ENCODE peak calls at places on chromosomes 4 and X, in four cellular contexts. X is stomach, W is sigmoid colon, T is breast epithelium. F is an unnamed sample.

GRCh38 chrX:144732588-144732987 is 514.7 kb upstream of the SPANXN1 start:
- DNase-seq in X (no peak), W (no peak), T (no peak), F (no peak)

GRCh38 chr4:150814873-150815272 is 200.2 kb downstream of the LRBA start:
- DNase-seq in X (no peak), W (no peak), T (no peak), F (no peak)

GRCh38 chr4:156413411-156413985 is 459.8 kb upstream of the CTSO start:
- DNase-seq in X (no peak), W (no peak), T (no peak), F (no peak)

GRCh38 chrX:140701480-140701879 is 8.1 kb upstream of the LINC00632 start:
- DNase-seq in X (no peak), W (no peak), T (no peak), F (no peak)

GRCh38 chr4:157045507-157046127 is 30.3 kb upstream of the GLRB start:
- DNase-seq in X (no peak), W (peak; percentile 66), T (no peak), F (peak; percentile 71)

GRCh38 chr4:46503739-46504138 is 113.8 kb upstream of the GABRA2 start:
- DNase-seq in X (no peak), W (no peak), T (no peak), F (no peak)

GRCh38 chrX:130186645-130187044 is 14.9 kb downstream of the RAB33A start:
- DNase-seq in X (no peak), W (peak; percentile 63), T (no peak), F (no peak)

GRCh38 chr4:100049872-100050271 is 99.8 kb upstream of the H2AZ1 start:
- DNase-seq in X (no peak), W (no peak), T (no peak), F (no peak)

GRCh38 chrX:46547857-46548256 is 2.6 kb upstream of the ZNF674 start:
- DNase-seq in X (no peak), W (no peak), T (no peak), F (peak; percentile 66)

GRCh38 chr4:39472396-39472795 is 13.5 kb downstream of the LIAS start:
- DNase-seq in X (no peak), W (no peak), T (no peak), F (no peak)

GRCh38 chrX:11562570-11562969 is 103.2 kb downstream of the ARHGAP6 start:
- DNase-seq in X (no peak), W (no peak), T (no peak), F (no peak)

GRCh38 chrX:11566814-11567213 is 98.9 kb downstream of the ARHGAP6 start:
- DNase-seq in X (no peak), W (no peak), T (no peak), F (no peak)

GRCh38 chrX:11564546-11564945 is 101.2 kb downstream of the ARHGAP6 start:
- DNase-seq in X (no peak), W (no peak), T (no peak), F (no peak)

GRCh38 chrX:11567528-11568220 is 98.0 kb downstream of the ARHGAP6 start:
- DNase-seq in X (no peak), W (no peak), T (no peak), F (no peak)

DNA sequence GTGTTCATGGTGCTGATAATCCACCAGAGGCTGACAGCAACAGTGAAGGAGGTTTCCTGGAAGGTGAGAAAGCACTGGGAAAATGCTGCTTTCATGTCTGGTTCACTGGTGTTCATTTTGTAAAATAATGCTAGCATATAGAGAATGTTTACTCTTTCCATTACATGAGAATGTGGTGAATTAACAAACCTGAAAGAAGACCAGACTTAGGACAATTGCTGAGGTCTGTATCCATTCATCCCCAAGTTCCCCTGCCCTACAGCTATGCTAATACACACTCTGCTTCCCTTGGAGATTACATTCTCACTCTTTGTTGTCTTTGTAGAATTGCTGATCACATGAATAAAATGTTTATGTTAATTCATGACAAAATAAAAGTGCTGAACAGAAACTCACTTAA is 99.6 kb downstream of the ARHGAP6 start:
- DNase-seq in X (no peak), W (no peak), T (no peak), F (no peak)
- TF ChIP-seq POLR2AphosphoS5 in X (no peak), W (no peak), T (no peak), F (no peak)

DNA sequence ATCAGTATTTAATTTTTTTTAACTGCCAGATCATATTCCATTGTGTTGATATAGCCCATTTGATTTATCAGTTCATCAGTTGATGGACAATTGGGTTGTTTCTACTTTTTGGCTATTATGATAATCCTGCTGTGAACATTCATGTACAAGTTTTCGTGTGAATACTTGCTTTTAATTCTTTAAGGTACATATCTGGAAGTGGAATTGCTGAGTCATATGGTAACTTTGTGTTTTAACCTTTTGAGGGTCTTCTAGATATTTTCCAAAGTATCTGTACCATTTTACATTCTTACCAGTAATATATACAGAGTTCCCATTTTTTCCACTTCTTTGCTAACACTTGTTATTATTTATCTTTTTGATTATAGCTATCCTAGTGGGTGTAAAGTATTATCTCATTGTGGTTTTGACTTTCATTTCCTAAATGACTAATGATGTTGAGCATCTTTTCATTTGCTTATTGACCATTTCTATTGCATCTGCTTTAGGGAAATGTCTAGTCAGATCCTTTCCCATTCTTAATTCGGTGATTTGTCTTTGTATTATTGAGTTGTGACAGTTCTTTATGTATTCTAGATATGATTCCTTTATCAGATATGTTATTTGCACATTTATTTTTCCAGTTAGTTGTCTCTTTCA is 75.2 kb upstream of the NUDT6 start:
- DNase-seq in X (no peak), W (no peak), T (no peak), F (no peak)
- TF ChIP-seq POLR2AphosphoS5 in X (no peak), W (no peak), T (no peak), F (no peak)

GRCh38 chr4:184649971-184650855 is 675 bp downstream of the PRIMPOL start:
- DNase-seq in X (no peak), W (peak; percentile 66), T (peak; percentile 25), F (peak; percentile 71)
- TF ChIP-seq POLR2AphosphoS5 in X (no peak), W (no peak), T (no peak), F (no peak)

GRCh38 chr4:153638011-153638410 is 46.1 kb upstream of the TLR2 start:
- DNase-seq in X (no peak), W (no peak), T (no peak), F (no peak)
- TF ChIP-seq POLR2AphosphoS5 in X (no peak), W (no peak), T (no peak), F (no peak)

DNA sequence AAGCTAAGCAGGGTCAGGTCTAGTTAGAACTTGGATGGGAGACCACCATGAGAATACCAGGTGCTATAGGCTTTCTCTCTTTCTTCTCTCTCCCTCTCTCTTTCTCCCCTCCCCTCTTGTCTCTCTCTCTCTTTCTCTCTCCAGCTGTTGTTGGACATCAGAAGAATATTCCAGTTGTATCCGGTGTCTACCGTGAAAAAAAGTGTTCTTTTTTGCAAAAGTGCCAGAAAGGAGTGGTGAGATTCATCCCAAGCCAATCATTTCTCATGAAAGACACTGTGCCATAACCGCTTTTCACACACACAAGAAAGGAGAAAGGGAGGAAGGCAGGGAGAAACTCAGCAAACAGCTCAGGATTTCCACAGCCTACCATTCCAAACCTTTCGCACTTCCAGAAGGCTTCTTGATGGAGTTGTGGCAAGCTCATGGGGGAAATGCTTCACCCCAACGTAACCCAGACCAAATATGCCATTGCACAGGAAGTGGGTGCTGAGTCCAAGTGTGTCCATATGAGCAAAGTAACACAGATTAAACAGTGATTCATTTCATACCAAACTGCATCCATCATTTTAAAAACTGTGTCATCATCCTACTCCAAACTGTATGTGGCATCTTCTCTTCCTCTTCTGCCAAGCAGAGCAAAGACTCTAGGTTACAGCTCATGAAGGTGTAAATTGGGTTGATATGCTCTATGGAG is 224.0 kb downstream of the APBB2 start:
- DNase-seq in X (no peak), W (no peak), T (no peak), F (peak; percentile 84)
- TF ChIP-seq POLR2AphosphoS5 in X (no peak), W (no peak), T (no peak), F (peak; percentile 83)

GRCh38 chrX:12948495-12948894 is 26.4 kb upstream of the TMSB4X start:
- DNase-seq in X (no peak), W (no peak), T (no peak), F (no peak)

GRCh38 chrX:12950851-12951589 is 23.9 kb upstream of the TMSB4X start:
- DNase-seq in X (peak; percentile 39), W (no peak), T (no peak), F (no peak)

GRCh38 chrX:12949205-12949926 is 25.5 kb upstream of the TMSB4X start:
- DNase-seq in X (no peak), W (no peak), T (no peak), F (no peak)

GRCh38 chrX:12951590-12951965 is 23.3 kb upstream of the TMSB4X start:
- DNase-seq in X (no peak), W (no peak), T (no peak), F (no peak)

GRCh38 chrX:12949927-12950656 is 24.8 kb upstream of the TMSB4X start:
- DNase-seq in X (peak; percentile 83), W (peak; percentile 94), T (peak; percentile 86), F (peak; percentile 85)
- TF ChIP-seq POLR2AphosphoS5 in X (peak; percentile 71), W (peak; percentile 51), T (peak; percentile 62), F (no peak)

GRCh38 chrX:150772150-150772970 is 79.2 kb downstream of the MTMR1 start:
- DNase-seq in X (peak; percentile 81), W (peak; percentile 85), T (peak; percentile 39), F (peak; percentile 45)
- TF ChIP-seq POLR2AphosphoS5 in X (no peak), W (no peak), T (no peak), F (no peak)

GRCh38 chr4:153246446-153247115 is 42.3 kb downstream of the TRIM2 start:
- DNase-seq in X (no peak), W (no peak), T (no peak), F (no peak)

GRCh38 chr4:153247116-153247490 is 42.9 kb downstream of the TRIM2 start:
- DNase-seq in X (no peak), W (no peak), T (no peak), F (no peak)

GRCh38 chr4:153252122-153252521 is 47.9 kb downstream of the TRIM2 start:
- DNase-seq in X (no peak), W (no peak), T (no peak), F (no peak)

GRCh38 chr4:153248641-153249198 is 44.5 kb downstream of the TRIM2 start:
- DNase-seq in X (no peak), W (no peak), T (no peak), F (no peak)

DNA sequence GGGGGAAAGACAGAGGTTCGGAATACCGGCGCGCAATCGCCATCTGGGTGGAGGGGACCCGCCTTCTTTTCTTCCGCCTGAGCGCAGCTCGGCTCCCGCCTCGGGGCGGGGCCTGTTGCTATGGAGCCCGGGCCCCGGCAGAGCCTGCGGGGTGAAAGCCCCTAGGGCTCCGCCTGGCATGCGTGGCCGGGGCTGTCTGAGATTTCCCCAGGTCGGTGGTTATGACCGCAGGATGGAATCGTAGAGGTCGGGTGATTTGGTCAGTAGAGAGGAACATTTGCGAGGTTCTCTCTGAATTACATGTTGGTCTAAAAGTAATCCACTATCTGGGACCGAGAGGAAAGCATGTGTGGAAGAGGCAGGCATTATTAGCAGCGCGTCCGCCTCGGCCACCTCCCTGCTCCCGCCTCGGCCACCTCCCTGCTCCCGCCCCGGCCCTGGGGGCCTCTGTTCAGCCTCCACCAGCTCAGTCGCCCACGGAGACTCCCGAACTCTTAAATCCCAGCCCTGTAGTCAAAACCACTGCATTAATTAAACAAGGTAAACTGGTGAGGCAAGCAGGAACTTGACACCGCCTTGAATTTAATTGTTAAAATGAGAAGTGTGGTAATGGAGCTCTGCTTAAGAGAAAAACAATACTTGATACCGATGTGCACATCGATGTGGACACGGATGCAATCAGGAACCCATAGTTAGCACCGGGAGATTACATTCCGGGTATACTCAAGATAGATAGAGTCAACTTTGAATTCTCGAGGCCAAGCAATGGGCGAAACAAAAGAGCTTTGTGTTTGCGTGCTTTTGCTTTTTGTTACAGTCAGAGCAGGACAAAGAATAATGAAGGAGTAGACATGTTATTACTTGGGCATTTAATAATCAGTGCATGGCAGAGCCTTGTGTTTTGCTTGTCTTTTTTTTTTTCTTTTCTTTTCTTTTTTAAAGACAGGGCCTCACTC is 45.2 kb downstream of the TRIM2 start:
- DNase-seq in X (peak; percentile 83), W (peak; percentile 80), T (peak; percentile 55), F (peak; percentile 78)
- TF ChIP-seq POLR2AphosphoS5 in X (no peak), W (peak; percentile 40), T (no peak), F (peak; percentile 27)

F was measured in endothelial cell of umbilical vein.